ENCODE peak calls at places on chromosomes 4 and X, in four cellular contexts. A is HCT116, Q is HepG2, I is A549. K is an unnamed sample. For H3K9me3 and H3K4me1, the result is how much of the 10 kb centered on the place peaks cover.

GRCh38 chr4:116082808-116083366 is 969.5 kb upstream of the NDST4 start:
- DNase-seq in A (no peak), Q (no peak), I (no peak), K (no peak)

GRCh38 chr4:10753856-10754384 is 69.4 kb upstream of the CLNK start:
- DNase-seq in A (no peak), Q (no peak), I (no peak), K (no peak)

GRCh38 chr4:55458164-55458563 is 62.4 kb downstream of the TMEM165 start:
- DNase-seq in A (no peak), Q (no peak), I (no peak), K (no peak)

GRCh38 chr4:185682236-185682635 is 129.8 kb downstream of the SORBS2 start:
- DNase-seq in A (no peak), Q (no peak), I (peak), K (no peak)

GRCh38 chr4:94613248-94613647 is 144.5 kb upstream of the BMPR1B start:
- DNase-seq in A (no peak), Q (no peak), I (no peak), K (no peak)

GRCh38 chr4:42352049-42352448 is 45.2 kb upstream of the SHISA3 start:
- DNase-seq in A (no peak), Q (no peak), I (no peak), K (no peak)

GRCh38 chr4:60396680-60397079 is 803.4 kb upstream of the ADGRL3 start:
- DNase-seq in A (no peak), Q (no peak), I (no peak), K (no peak)

GRCh38 chr4:84920591-84920990 is 45.9 kb downstream of the WDFY3 start:
- DNase-seq in A (no peak), Q (no peak), I (no peak), K (no peak)

GRCh38 chr4:129218897-129219296 is 122.9 kb downstream of the C4orf33 start:
- DNase-seq in A (no peak), Q (no peak), I (no peak), K (no peak)

GRCh38 chr4:83128235-83128929 is 13.9 kb upstream of the PLAC8 start:
- DNase-seq in A (no peak), Q (no peak), I (no peak), K (no peak)

GRCh38 chr4:156969136-156969535 is 2.5 kb downstream of the PDGFC start:
- DNase-seq in A (no peak), Q (no peak), I (no peak), K (no peak)

GRCh38 chr4:89837385-89837995 is 529 bp upstream of the SNCA start:
- DNase-seq in A (no peak), Q (no peak), I (peak), K (no peak)

GRCh38 chr4:2712261-2712842 is 43.8 kb downstream of the TNIP2 start:
- DNase-seq in A (peak), Q (no peak), I (no peak), K (no peak)

GRCh38 chr4:130214268-130214667 is 1118.3 kb downstream of the C4orf33 start:
- DNase-seq in A (no peak), Q (no peak), I (no peak), K (no peak)

GRCh38 chrX:17403231-17403691 is 28.3 kb downstream of the NHS start:
- DNase-seq in A (no peak), Q (no peak), I (no peak), K (no peak)

GRCh38 chr4:77156912-77157858 is at the start of gene CCNG2:
- DNase-seq in A (no peak), Q (peak), I (peak), K (no peak)

GRCh38 chr4:80081566-80081965 is 8.5 kb upstream of the ANTXR2 start:
- DNase-seq in A (no peak), Q (no peak), I (no peak), K (no peak)

GRCh38 chr4:182212211-182212761 is 30.9 kb upstream of the TENM3 start:
- DNase-seq in A (no peak), Q (no peak), I (no peak), K (no peak)

GRCh38 chr4:17064959-17065358 is 166.5 kb upstream of the LDB2 start:
- DNase-seq in A (no peak), Q (no peak), I (no peak), K (no peak)

GRCh38 chr4:33628296-33628695 is 2616.0 kb downstream of the ARAP2 start:
- DNase-seq in A (no peak), Q (no peak), I (no peak), K (no peak)

GRCh38 chrX:107450823-107451509 is 1.5 kb downstream of the FRMPD3 start:
- DNase-seq in A (no peak), Q (no peak), I (peak), K (no peak)

GRCh38 chrX:38458071-38458470 is 103.3 kb upstream of the TSPAN7 start:
- DNase-seq in A (no peak), Q (no peak), I (no peak), K (no peak)

GRCh38 chr4:13238936-13239335 is 245.2 kb downstream of the RAB28 start:
- DNase-seq in A (no peak), Q (no peak), I (no peak), K (no peak)

GRCh38 chr4:67712000-67712625 is 11.2 kb upstream of the UBA6 start:
- DNase-seq in A (no peak), Q (no peak), I (no peak), K (no peak)

GRCh38 chr4:2634014-2634413 is 97.6 kb downstream of the FAM193A start:
- DNase-seq in A (no peak), Q (no peak), I (no peak), K (no peak)

GRCh38 chr4:7195546-7196282 is 3.4 kb downstream of the SORCS2 start:
- DNase-seq in A (no peak), Q (no peak), I (no peak), K (no peak)

GRCh38 chr4:105149771-105150170 is 3.1 kb downstream of the TET2 start:
- DNase-seq in A (no peak), Q (no peak), I (no peak), K (no peak)

GRCh38 chr4:124386163-124386562 is 326.4 kb downstream of the ANKRD50 start:
- DNase-seq in A (no peak), Q (no peak), I (no peak), K (no peak)

DNA sequence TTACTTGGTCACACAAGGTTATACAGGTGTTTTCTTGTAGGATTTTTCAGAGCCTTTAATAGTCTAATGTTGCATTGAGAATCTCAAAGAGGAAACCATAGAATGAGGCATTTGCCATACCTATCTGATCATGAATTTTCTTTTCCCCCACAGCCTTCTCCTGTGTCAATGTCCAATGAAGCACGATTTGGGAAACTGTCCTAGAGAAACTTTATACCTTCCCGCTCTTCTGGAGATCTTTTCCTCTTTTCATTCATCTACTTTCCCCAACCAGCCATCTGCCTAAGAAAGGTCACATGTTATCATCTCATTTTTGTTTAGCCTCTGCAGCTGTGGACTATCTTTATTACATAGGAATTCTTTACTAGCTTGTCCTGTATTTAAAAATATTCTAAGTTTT is 19.9 kb downstream of the VSIG4 start:
- DNase-seq in A (no peak), Q (no peak), I (no peak), K (no peak)
- H3K9me3 ChIP-seq in A (under half), Q (under half), I (under half), K (under half)

GRCh38 chr4:158827475-158828085 is 58.8 kb downstream of the FNIP2 start:
- DNase-seq in A (no peak), Q (no peak), I (no peak), K (no peak)
- H3K4me1 ChIP-seq in A (under half), Q (half or more), I (under half), K (under half)

GRCh38 chrX:51437521-51437920 is 58.9 kb downstream of the NUDT11 start:
- DNase-seq in A (no peak), Q (no peak), I (no peak), K (no peak)
- TF ChIP-seq REST in A (no peak), Q (no peak), I (no peak), K (no peak)

GRCh38 chrX:57772637-57773036 is 92.6 kb upstream of the NLRP2B start:
- DNase-seq in A (no peak), Q (no peak), I (no peak), K (no peak)
- H3K9me3 ChIP-seq in A (under half), Q (under half), I (under half), K (under half)

GRCh38 chr4:169266081-169266480 is 4.7 kb downstream of the SH3RF1 start:
- DNase-seq in A (no peak), Q (no peak), I (no peak), K (no peak)
- H3K4me1 ChIP-seq in A (under half), Q (half or more), I (under half), K (under half)

GRCh38 chr4:991451-992296 is 1.5 kb downstream of the SLC26A1 start:
- DNase-seq in A (no peak), Q (no peak), I (no peak), K (no peak)

GRCh38 chr4:989722-990471 is 3.1 kb downstream of the IDUA start:
- DNase-seq in A (no peak), Q (no peak), I (no peak), K (no peak)

GRCh38 chr4:990746-991367 is 2.3 kb downstream of the SLC26A1 start:
- DNase-seq in A (no peak), Q (no peak), I (no peak), K (no peak)

GRCh38 chr4:993111-994029 is at the start of gene SLC26A1:
- DNase-seq in A (no peak), Q (peak), I (no peak), K (no peak)

DNA sequence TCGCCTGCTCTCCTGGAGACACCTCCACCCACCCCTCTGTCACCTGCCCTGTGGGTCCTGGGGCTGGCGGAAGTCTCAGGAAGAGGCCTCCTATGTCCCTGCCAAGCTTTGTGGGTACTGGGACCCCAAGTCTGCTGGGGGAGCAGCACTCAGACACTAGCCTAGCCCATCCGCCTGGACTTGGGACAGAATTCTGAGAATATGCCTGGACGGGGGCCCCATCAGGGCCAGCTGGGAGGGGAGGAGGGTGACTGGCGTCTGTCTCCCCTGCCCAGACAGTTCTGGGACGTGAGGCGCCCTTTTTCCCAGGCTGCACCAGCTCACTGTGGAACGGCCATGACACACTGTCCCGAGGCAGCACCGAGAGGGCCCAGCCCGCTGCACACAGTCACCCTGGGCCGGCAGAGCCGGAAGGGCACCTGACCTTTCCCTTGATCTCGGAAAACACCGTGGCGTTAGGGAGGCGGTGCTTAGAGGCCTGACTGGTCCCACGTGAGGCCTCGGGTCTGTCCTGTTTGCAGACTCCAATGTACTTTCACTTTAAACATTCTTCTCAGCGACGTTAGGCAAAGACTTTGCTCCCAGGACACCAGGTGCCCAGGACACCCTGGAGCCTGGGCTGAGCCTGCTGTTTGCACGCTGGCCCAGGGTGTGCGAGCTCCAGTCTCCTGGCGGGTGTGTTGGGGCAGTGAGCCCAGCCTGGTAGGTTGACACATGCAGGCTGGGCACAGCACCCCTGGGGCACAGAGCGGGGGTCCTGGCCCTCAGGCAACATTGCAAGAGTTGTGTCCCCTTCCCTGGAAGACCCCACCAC is 700 bp downstream of the SLC26A1 start:
- DNase-seq in A (no peak), Q (peak), I (peak), K (peak)
- TF ChIP-seq REST in A (no peak), Q (no peak), I (no peak), K (no peak)

DNA sequence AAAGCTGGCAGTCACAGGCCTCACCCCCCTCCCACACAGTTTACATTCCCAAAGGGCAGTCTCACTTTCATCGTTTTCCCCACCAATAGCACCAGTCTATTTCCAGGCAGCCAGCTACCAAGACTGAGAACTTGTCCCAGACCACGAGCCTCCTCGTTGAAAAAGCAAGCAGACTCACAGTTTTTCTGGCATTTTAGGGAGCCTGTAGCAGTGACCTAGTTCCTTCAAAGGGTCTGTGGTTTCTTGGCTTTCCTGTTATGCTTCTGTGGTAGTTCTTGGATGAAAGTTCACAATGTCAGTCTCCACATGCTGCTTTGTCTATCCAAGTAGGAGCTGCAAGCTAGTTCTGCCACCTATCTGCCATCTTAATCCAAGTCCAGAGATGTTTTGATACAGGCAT is 151.6 kb upstream of the ZC4H2 start:
- DNase-seq in A (no peak), Q (no peak), I (no peak), K (no peak)
- H3K9me3 ChIP-seq in A (under half), Q (under half), I (under half), K (under half)

GRCh38 chr4:168636506-168637176 is 139.8 kb downstream of the PALLD start:
- DNase-seq in A (no peak), Q (no peak), I (no peak), K (no peak)
- H3K4me1 ChIP-seq in A (half or more), Q (under half), I (under half), K (under half)